ENCODE peak calls at places on chromosomes 12 and 14, in four cellular contexts. R is pancreas; L is CD4-positive, alpha-beta T cell; C is upper lobe of right lung. Y is an unnamed sample.

GRCh38 chr14:33716921-33717320 is 234.0 kb downstream of the EGLN3 start:
- DNase-seq in C (no peak), L (no peak), R (no peak), Y (no peak)

GRCh38 chr12:94175763-94176660 is 27.6 kb downstream of the PLXNC1 start:
- DNase-seq in C (no peak), R (no peak), L (no peak), Y (no peak)

GRCh38 chr14:99075771-99076370 is 196.1 kb downstream of the BCL11B start:
- DNase-seq in C (no peak), R (no peak), L (no peak), Y (no peak)

GRCh38 chr12:109758406-109759075 is 44.9 kb downstream of the FAM222A start:
- DNase-seq in L (no peak), R (peak), C (peak), Y (no peak)

GRCh38 chr12:47360771-47361388 is 281.1 kb upstream of the AMIGO2 start:
- DNase-seq in L (no peak), R (no peak), C (no peak), Y (peak)

GRCh38 chr12:45981075-45981837 is 9.1 kb downstream of the SCAF11 start:
- DNase-seq in R (no peak), L (no peak), C (no peak), Y (no peak)

GRCh38 chr14:23237772-23238594 is at the start of gene RNF212B:
- DNase-seq in R (peak), L (peak), C (peak), Y (peak)

GRCh38 chr12:88816201-88816600 is 235.9 kb upstream of the KITLG start:
- DNase-seq in C (no peak), L (no peak), R (no peak), Y (no peak)

GRCh38 chr14:21647380-21647779 is 6.3 kb upstream of the OR4E2 start:
- DNase-seq in L (no peak), C (no peak), R (no peak), Y (no peak)

GRCh38 chr12:52246720-52247621 is 13.9 kb downstream of the KRT7 start:
- DNase-seq in C (no peak), L (no peak), R (peak), Y (no peak)

GRCh38 chr12:46998811-46999368 is 80.5 kb upstream of the PCED1B start:
- DNase-seq in C (no peak), R (no peak), L (no peak), Y (no peak)

GRCh38 chr14:77344597-77344996 is 23.8 kb downstream of the GSTZ1 start:
- DNase-seq in C (no peak), R (no peak), L (no peak), Y (no peak)

GRCh38 chr12:105935106-105935505 is 203.6 kb downstream of the NUAK1 start:
- DNase-seq in R (no peak), C (no peak), L (no peak), Y (no peak)

GRCh38 chr12:44314007-44314500 is 478.2 kb downstream of the TMEM117 start:
- DNase-seq in L (no peak), R (no peak), C (no peak), Y (no peak)

GRCh38 chr14:94050231-94050880 is 24.2 kb downstream of the OTUB2 start:
- DNase-seq in C (peak), L (no peak), R (peak), Y (no peak)

GRCh38 chr12:88206636-88207035 is 64.5 kb downstream of the TMTC3 start:
- DNase-seq in R (no peak), L (no peak), C (no peak), Y (no peak)

GRCh38 chr14:70468731-70469130 is 16.8 kb downstream of the ADAM21 start:
- DNase-seq in L (no peak), R (no peak), C (no peak), Y (no peak)

GRCh38 chr12:94150483-94151225 is 2.3 kb downstream of the PLXNC1 start:
- DNase-seq in R (no peak), C (peak), L (no peak), Y (peak)

GRCh38 chr12:47863467-47863866 is 41.3 kb downstream of the VDR start:
- DNase-seq in R (no peak), L (no peak), C (no peak), Y (no peak)

GRCh38 chr14:62947291-62947690 is 98.0 kb downstream of the KCNH5 start:
- DNase-seq in L (no peak), R (no peak), C (no peak), Y (no peak)

GRCh38 chr14:20630340-20631022 is 11.0 kb downstream of the OR6S1 start:
- DNase-seq in C (no peak), R (peak), L (no peak), Y (peak)

GRCh38 chr14:52055215-52055614 is 13.6 kb downstream of the NID2 start:
- DNase-seq in L (no peak), R (no peak), C (no peak), Y (no peak)

GRCh38 chr12:109387425-109388166 is 39.9 kb downstream of the MYO1H start:
- DNase-seq in L (no peak), C (no peak), R (no peak), Y (no peak)

GRCh38 chr12:64621257-64621942 is 11.1 kb downstream of the RASSF3 start:
- DNase-seq in L (no peak), C (no peak), R (no peak), Y (no peak)

GRCh38 chr12:26226629-26227375 is 31.4 kb downstream of the SSPN start:
- DNase-seq in C (no peak), L (no peak), R (peak), Y (peak)

GRCh38 chr12:111766608-111767361 is at the start of gene ALDH2:
- DNase-seq in L (no peak), R (peak), C (peak), Y (peak)

DNA sequence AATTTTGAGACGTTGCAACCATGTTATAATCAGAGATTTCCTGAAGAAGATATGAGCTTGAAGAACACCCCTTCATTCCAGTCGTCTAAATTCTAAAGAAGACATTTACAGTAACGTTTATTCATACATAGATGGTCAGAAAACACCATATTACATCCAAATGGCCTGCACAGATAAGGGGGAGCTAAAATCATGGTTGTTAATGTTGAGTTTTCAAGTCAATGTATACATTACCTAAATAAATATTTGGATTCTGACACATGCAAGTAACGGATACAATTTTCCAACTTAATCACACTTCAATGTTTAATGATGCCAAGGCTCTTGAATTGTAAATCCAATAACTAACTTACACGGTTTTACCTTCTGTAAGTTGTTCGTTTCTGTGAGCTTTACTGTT is 318.4 kb downstream of the SLC6A15 start:
- DNase-seq in C (no peak), L (no peak), R (no peak), Y (no peak)
- TF ChIP-seq CTCF in C (no peak), L (no peak), R (no peak), Y (no peak)

GRCh38 chr12:85948340-85948739 is 74.2 kb downstream of the NTS start:
- DNase-seq in C (no peak), L (no peak), R (no peak), Y (no peak)

GRCh38 chr12:85955127-85955526 is 81.0 kb downstream of the NTS start:
- DNase-seq in C (no peak), R (no peak), L (no peak), Y (no peak)

GRCh38 chr12:85949253-85949652 is 75.2 kb downstream of the NTS start:
- DNase-seq in L (no peak), C (no peak), R (no peak), Y (no peak)

GRCh38 chr12:85947286-85947685 is 73.2 kb downstream of the NTS start:
- DNase-seq in R (no peak), C (no peak), L (no peak), Y (no peak)

DNA sequence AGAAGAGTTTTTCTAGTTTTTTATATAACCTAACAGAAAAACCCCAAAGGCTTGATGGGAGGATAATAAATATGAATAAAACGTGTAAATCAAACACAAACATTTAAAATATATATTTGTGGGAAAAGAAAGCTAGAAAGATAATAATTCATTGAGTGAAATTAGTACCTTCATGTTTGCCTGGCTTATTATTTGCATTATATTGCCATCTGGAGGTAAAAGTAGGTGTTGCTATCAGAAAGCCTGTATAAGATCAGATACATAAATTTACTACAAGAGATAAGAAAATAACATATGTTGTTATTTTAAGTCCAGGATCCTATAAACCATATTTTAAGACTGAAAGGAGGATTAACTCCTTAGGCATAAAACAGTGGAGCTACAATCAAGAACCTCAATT is 77.7 kb downstream of the NTS start:
- DNase-seq in C (no peak), R (no peak), L (no peak), Y (no peak)
- TF ChIP-seq CTCF in C (peak), R (no peak), L (no peak), Y (no peak)

DNA sequence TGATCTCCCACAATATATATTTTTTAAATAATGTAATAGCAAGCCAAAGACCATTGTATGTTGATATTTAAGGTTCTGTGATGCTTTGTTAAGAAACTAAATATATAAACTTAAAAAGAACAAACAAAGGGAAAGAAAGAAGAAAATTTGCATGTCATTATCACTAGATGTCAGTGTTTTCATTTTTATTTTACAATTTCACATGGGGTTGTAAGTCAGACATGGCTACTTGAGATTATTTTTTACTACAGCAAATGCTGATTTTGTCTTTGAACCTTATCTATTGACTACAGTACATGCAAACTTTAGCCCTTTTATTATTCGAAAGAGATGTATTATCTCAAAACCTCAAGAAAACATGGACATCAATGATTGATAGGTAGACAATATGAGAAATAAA is 36.1 kb downstream of the SLCO1C1 start:
- DNase-seq in R (no peak), C (no peak), L (no peak), Y (no peak)
- TF ChIP-seq CTCF in R (no peak), C (no peak), L (no peak), Y (no peak)

DNA sequence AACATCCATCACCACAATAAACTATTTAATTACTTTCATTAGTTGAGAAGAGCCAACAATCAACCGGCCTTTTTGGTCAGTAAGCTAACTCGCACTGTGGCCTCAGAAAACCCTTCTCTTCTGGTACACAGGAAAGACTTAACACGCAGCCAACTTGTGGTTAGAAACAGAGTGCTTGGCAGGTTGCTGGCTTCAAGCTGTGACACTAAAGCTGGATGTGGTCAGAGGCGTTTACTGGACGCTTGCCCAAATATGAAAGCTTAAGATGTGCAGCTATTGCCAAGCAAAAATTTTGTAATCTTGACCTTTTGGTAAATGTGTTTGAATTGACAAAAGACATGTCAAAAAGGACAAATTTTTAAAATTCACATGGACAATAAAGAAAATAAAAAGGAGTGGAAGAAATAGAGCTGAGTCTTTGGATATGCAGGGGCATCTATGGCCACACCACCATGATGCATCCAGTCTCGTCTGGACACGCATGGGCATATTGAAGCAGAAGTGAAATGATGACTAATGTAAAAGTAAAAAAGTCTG is 2.6 kb upstream of the KLRK1 start:
- DNase-seq in C (no peak), R (no peak), L (no peak), Y (peak)
- TF ChIP-seq CTCF in C (no peak), R (no peak), L (no peak), Y (no peak)

DNA sequence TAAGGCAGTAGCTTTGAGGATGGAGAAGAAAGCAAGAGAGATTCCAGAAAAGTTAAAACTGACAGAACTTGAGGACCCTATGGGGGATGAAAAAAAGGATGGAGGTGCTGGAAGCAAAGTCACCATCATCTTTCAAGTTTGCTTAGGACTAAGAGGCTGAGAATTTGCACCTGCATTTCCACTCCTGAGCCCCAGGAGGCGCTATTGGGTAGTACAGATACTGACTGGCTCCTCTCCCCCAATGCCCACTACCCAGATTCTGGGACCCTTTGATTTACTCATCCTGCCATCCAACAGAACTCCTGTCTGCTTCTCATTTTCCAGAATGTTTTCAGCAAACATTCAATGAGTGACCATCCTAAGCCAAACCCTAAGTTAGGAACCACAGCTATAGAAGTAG is 34.0 kb upstream of the CMKLR1 start:
- DNase-seq in R (no peak), L (no peak), C (no peak), Y (no peak)
- TF ChIP-seq CTCF in R (no peak), L (no peak), C (peak), Y (no peak)

DNA sequence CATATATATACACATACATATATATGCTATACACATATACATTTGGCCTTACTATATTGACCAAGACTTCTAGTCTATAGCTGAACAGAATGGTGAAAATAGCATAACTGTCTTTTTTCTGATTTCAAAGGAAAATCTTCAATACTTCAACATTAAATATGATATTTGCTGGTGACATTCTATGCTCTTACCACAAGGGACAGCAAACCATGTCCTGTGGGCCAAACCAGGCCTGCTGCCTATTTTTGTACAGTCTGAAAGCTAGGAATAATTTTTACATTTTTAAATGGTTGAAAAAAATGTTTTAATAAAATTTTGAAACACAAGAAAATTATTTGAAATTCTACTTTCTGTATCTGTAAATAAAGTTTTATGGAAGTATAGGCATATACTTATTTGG is 63.6 kb downstream of the EML5 start:
- DNase-seq in C (no peak), L (no peak), R (no peak), Y (no peak)
- TF ChIP-seq CTCF in C (no peak), L (no peak), R (no peak), Y (no peak)

GRCh38 chr12:39824505-39825198 is 205.0 kb upstream of the ABCD2 start:
- DNase-seq in R (no peak), C (peak), L (no peak), Y (no peak)
- TF ChIP-seq CTCF in R (no peak), C (no peak), L (no peak), Y (no peak)

GRCh38 chr14:75427482-75428229 is at the start of gene JDP2:
- DNase-seq in C (peak), R (peak), L (peak), Y (peak)
- TF ChIP-seq CTCF in C (peak), R (no peak), L (no peak), Y (no peak)

GRCh38 chr12:119994892-119995658 is 6.0 kb downstream of the BICDL1 start:
- DNase-seq in L (no peak), C (no peak), R (no peak), Y (no peak)
- TF ChIP-seq CTCF in L (no peak), C (no peak), R (no peak), Y (no peak)

DNA sequence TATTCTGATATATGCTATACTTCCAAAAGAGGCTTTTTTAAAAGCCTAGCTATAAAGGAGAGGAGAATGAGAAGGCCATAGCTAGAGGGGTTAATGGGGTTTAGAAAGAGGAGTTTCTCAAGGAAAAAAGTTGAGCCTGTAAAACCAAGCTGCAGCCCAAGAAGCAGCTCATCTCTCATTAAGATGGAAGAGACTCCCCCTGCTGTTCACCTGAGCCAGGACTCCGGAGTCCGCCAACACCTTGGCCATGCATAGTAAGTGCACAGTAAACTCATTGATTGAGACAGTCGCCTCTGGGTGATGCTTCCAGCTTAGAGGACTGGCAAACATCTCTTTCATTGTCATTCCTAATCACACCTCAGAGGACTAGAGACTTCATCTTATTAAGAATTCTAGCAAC is 46.2 kb downstream of the ANO2 start:
- DNase-seq in C (no peak), R (no peak), L (no peak), Y (no peak)
- TF ChIP-seq CTCF in C (no peak), R (no peak), L (no peak), Y (no peak)

Y was measured in activated CD8-positive, alpha-beta T cell treated with anti-CD3 and anti-CD28 coated beads for 36 hours.